ENCODE peak calls at places on chromosome 19, in five cellular contexts. Z, D, S, N and Q are unnamed samples.

GRCh38 chr19:48169585-48169973 is 565 bp downstream of the LIG1 start:
- DNase-seq in D (peak; percentile 56), S (peak; percentile 97), N (peak; percentile 87), Z (peak; percentile 98), Q (peak; percentile 78)

GRCh38 chr19:50567052-50567841 is 988 bp downstream of the LRRC4B start:
- DNase-seq in Z (peak; percentile 65), D (no peak), N (peak; percentile 83), S (no peak), Q (no peak)

GRCh38 chr19:11261431-11261901 is 858 bp downstream of the DOCK6 start:
- DNase-seq in D (no peak), N (peak; percentile 42), Z (peak; percentile 54), S (no peak), Q (peak; percentile 66)

GRCh38 chr19:43765109-43765876 is 10.5 kb upstream of the SMG9 start:
- DNase-seq in S (peak; percentile 89), N (no peak), D (peak; percentile 97), Z (no peak), Q (peak; percentile 43)

GRCh38 chr19:14248578-14249011 is 42.6 kb upstream of the ADGRL1 start:
- DNase-seq in Z (peak; percentile 95), N (peak; percentile 93), S (no peak), D (no peak), Q (peak; percentile 92)

GRCh38 chr19:51441410-51442390 is 16.6 kb downstream of the SIGLEC8 start:
- DNase-seq in S (peak; percentile 24), Z (no peak), N (no peak), D (no peak), Q (no peak)

GRCh38 chr19:10625003-10625761 is at the start of gene SLC44A2:
- DNase-seq in S (peak; percentile 92), D (peak; percentile 35), Z (peak; percentile 94), N (peak; percentile 94), Q (peak; percentile 93)

GRCh38 chr19:42114412-42114811 is 17.8 kb downstream of the POU2F2 start:
- DNase-seq in Z (peak; percentile 51), D (no peak), S (no peak), N (no peak), Q (peak; percentile 69)

GRCh38 chr19:23539499-23539898 is 144.2 kb upstream of the ZNF91 start:
- DNase-seq in N (no peak), S (no peak), Z (no peak), D (no peak), Q (no peak)

GRCh38 chr19:50334741-50335421 is 5.7 kb upstream of the KCNC3 start:
- DNase-seq in S (no peak), Z (no peak), D (no peak), N (no peak), Q (no peak)

GRCh38 chr19:5585461-5586299 is 17.9 kb upstream of the TINCR start:
- DNase-seq in D (no peak), Z (peak; percentile 88), S (no peak), N (peak; percentile 80), Q (peak; percentile 86)

GRCh38 chr19:38831142-38831605 is 420 bp downstream of the ECH1 start:
- DNase-seq in Z (peak; percentile 57), N (peak; percentile 56), S (peak; percentile 65), D (peak; percentile 95), Q (peak; percentile 69)

GRCh38 chr19:8335343-8336071 is 7.6 kb downstream of the KANK3 start:
- DNase-seq in D (no peak), S (no peak), Z (peak; percentile 76), N (no peak), Q (no peak)

GRCh38 chr19:45311640-45312039 is 11.0 kb downstream of the CKM start:
- DNase-seq in Z (peak; percentile 52), N (no peak), D (no peak), S (no peak), Q (peak; percentile 85)

GRCh38 chr19:29976151-29976943 is 34.3 kb downstream of the URI1 start:
- DNase-seq in S (no peak), N (no peak), D (no peak), Z (no peak), Q (no peak)

GRCh38 chr19:40908981-40909380 is 26.9 kb upstream of the CYP2A7 start:
- DNase-seq in S (no peak), D (no peak), Z (peak; percentile 56), N (no peak), Q (no peak)

GRCh38 chr19:38388310-38389100 is at the start of gene SPRED3:
- DNase-seq in N (peak; percentile 91), Z (peak; percentile 85), S (peak; percentile 76), D (peak; percentile 66), Q (no peak)

GRCh38 chr19:7004313-7004931 is 16.8 kb downstream of the MBD3L2B start:
- DNase-seq in D (peak; percentile 18), S (peak; percentile 22), Z (peak; percentile 75), N (peak; percentile 38), Q (no peak)

GRCh38 chr19:45245826-45246225 is 619 bp upstream of the EXOC3L2 start:
- DNase-seq in Z (no peak), N (no peak), D (no peak), S (no peak), Q (no peak)

GRCh38 chr19:10724573-10725071 is 6.7 kb downstream of the DNM2 start:
- DNase-seq in N (no peak), Z (no peak), S (no peak), D (no peak), Q (no peak)

GRCh38 chr19:29467824-29468401 is 57.9 kb upstream of the VSTM2B start:
- DNase-seq in S (peak; percentile 15), N (peak; percentile 56), D (peak; percentile 21), Z (peak; percentile 69), Q (peak; percentile 24)

GRCh38 chr19:11356676-11357550 is 1.7 kb downstream of the PLPPR2 start:
- DNase-seq in Z (no peak), N (no peak), S (no peak), D (no peak), Q (no peak)

GRCh38 chr19:46962030-46962570 is 57.5 kb upstream of the NPAS1 start:
- DNase-seq in Z (no peak), N (no peak), D (peak; percentile 30), S (no peak), Q (no peak)

GRCh38 chr19:51289635-51290034 is 21.8 kb upstream of the IGLON5 start:
- DNase-seq in S (no peak), D (no peak), Z (no peak), N (no peak), Q (no peak)

GRCh38 chr19:11142528-11143171 is 12.9 kb downstream of the SPC24 start:
- DNase-seq in D (peak; percentile 95), N (peak; percentile 78), Z (peak; percentile 62), S (peak; percentile 91), Q (peak; percentile 95)

GRCh38 chr19:56120371-56121179 is 520 bp downstream of the ZNF787 start:
- DNase-seq in D (peak; percentile 71), S (peak; percentile 80), Z (peak; percentile 67), N (peak; percentile 74), Q (peak; percentile 76)

GRCh38 chr19:57052102-57052501 is 67.7 kb upstream of the USP29 start:
- DNase-seq in N (no peak), S (no peak), Z (no peak), D (no peak), Q (no peak)

DNA sequence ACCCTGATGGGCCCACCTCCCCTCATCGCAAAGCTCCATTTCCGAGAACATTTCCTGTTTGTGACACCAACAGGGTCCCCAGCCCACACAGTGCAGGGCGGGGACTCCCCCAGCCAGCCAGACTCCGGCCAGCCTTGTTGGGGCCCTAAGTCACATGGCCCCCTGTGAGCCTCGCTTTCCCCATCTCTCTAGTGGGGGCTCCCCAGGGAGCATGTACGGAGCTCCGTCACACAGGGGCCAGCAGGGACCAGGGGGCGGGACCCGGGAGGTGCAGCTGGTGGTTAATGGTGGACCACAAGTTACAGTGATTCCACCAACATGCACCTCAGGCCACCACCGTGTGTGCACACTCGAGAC is 1.7 kb downstream of the TBXA2R start:
- DNase-seq in N (no peak), S (no peak), Z (no peak), D (no peak), Q (no peak)
- H3K27ac ChIP-seq in N (no peak overlapping the region), S (no peak overlapping the region), Z (no peak overlapping the region), D (no peak overlapping the region), Q (no peak overlapping the region)

DNA sequence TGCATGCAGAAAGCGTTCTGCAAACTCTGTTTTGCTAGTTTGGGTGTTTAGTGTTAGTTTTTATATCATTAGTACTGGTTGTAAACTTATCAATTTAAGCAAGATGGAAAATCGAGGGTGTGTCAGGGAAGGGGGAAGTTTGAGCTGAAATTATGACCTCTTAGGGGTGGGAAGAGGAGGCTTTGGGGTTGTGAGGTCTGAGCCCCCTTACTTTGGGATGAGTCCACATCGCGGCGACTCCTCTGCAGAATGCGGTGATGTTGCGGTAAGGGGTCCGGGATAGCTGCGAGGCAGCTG is 745 bp upstream of the NDUFS7 start:
- DNase-seq in D (no peak), N (no peak), S (no peak), Z (no peak), Q (no peak)
- H3K27ac ChIP-seq in D (no peak overlapping the region), N (no peak overlapping the region), S (peak overlapping the region; percentile 90), Z (no peak overlapping the region), Q (no peak overlapping the region)

GRCh38 chr19:16382775-16383543 is 58.3 kb downstream of the KLF2 start:
- DNase-seq in D (peak; percentile 85), S (peak; percentile 72), N (peak; percentile 88), Z (peak; percentile 91), Q (peak; percentile 71)
- H3K27ac ChIP-seq in D (no peak overlapping the region), S (peak overlapping the region; percentile 9), N (no peak overlapping the region), Z (no peak overlapping the region), Q (no peak overlapping the region)

GRCh38 chr19:19274716-19275115 is 1.6 kb upstream of the TM6SF2 start:
- DNase-seq in D (no peak), Z (no peak), N (no peak), S (no peak), Q (no peak)

GRCh38 chr19:19276386-19276785 is 3.3 kb upstream of the TM6SF2 start:
- DNase-seq in N (no peak), D (peak; percentile 70), S (no peak), Z (no peak), Q (no peak)

GRCh38 chr19:19274146-19274545 is 1.0 kb upstream of the TM6SF2 start:
- DNase-seq in N (no peak), Z (no peak), S (no peak), D (no peak), Q (peak; percentile 49)

GRCh38 chr19:19276851-19277250 is 3.8 kb upstream of the TM6SF2 start:
- DNase-seq in N (no peak), D (no peak), Z (no peak), S (no peak), Q (no peak)

DNA sequence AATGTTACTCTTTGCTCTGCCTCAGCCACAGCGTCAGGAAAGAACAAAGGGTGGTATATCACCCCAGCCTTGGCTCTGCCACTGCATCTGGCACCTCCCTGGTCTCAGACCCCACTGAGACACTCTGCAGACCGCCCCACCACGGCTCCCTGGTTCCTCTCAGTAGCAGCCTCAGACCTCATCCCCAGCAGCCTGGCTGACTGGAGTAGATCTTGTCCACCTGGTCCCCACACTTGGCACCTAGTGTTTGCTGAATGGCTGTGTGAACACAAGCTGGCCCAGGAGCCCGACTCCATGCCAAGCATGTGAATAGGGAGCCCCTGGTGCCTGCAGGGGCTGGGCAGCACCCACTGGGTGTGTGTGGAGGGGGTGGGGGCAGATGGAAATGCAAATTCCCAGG is 2.1 kb upstream of the TM6SF2 start:
- DNase-seq in Z (no peak), D (no peak), S (no peak), N (no peak), Q (no peak)
- H3K27ac ChIP-seq in Z (no peak overlapping the region), D (no peak overlapping the region), S (no peak overlapping the region), N (no peak overlapping the region), Q (no peak overlapping the region)

DNA sequence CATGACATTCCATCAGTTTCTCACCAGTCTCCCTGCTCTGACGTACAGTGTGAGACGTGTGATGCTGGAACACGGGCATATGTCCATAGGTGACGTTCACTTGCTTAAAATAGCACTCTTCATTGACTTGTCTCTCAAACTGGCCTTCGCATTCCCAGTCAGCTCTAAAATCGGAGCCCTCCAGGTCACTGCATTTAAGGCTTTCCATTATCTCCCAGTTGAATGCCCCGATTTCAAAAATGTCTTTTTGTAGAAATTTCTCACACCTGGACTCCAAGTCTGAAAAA is 31.1 kb downstream of the ZNF565 start:
- DNase-seq in Z (no peak), D (no peak), S (no peak), N (no peak), Q (no peak)
- H3K27ac ChIP-seq in Z (peak overlapping the region; percentile 51), D (peak overlapping the region; percentile 13), S (no peak overlapping the region), N (no peak overlapping the region), Q (no peak overlapping the region)